ENCODE peak calls at places on chromosomes 3 and 15, in eight cellular contexts. Q is omental fat pad, Z is tibial artery, H is cardiac fibroblast, D is H1, V is RWPE1, B is HL-60, U is heart left ventricle. J is an unnamed sample.

GRCh38 chr15:72196409-72197044 is 1.1 kb downstream of the GRAMD2A start:
- DNase-seq in V (no peak), U (no peak), H (peak), Q (no peak), D (no peak), B (no peak), Z (no peak), J (no peak)

GRCh38 chr15:91919014-91919534 is 65.6 kb downstream of the SLCO3A1 start:
- DNase-seq in U (peak), B (no peak), V (no peak), Q (no peak), Z (no peak), D (no peak), H (no peak), J (no peak)

GRCh38 chr15:100707229-100707628 is 104.8 kb downstream of the ASB7 start:
- DNase-seq in Z (no peak), H (no peak), U (no peak), V (no peak), B (no peak), Q (no peak), D (no peak), J (no peak)

GRCh38 chr3:67459131-67459530 is 195.3 kb downstream of the SUCLG2 start:
- DNase-seq in B (no peak), V (no peak), Z (no peak), Q (no peak), H (no peak), D (no peak), U (no peak), J (no peak)

GRCh38 chr3:31448035-31448881 is 84.5 kb upstream of the STT3B start:
- DNase-seq in B (no peak), Z (no peak), D (peak), Q (no peak), V (no peak), H (peak), U (no peak), J (peak)

GRCh38 chr3:125289429-125289828 is 76.9 kb upstream of the SLC12A8 start:
- DNase-seq in H (no peak), V (no peak), U (no peak), D (no peak), Q (no peak), Z (no peak), B (no peak), J (no peak)

GRCh38 chr15:92797168-92798052 is 102.7 kb upstream of the CHD2 start:
- DNase-seq in D (no peak), Q (no peak), Z (no peak), H (peak), V (no peak), U (no peak), B (no peak), J (peak)

GRCh38 chr3:154122096-154122911 is 1.1 kb downstream of the ARHGEF26 start:
- DNase-seq in Z (no peak), B (no peak), V (peak), Q (no peak), U (no peak), D (no peak), H (no peak), J (no peak)

GRCh38 chr3:56884387-56884786 is 82.6 kb upstream of the ARHGEF3 start:
- DNase-seq in Z (no peak), Q (no peak), U (no peak), B (no peak), V (peak), H (peak), D (no peak), J (peak)

GRCh38 chr15:57867970-57868791 is 161.7 kb downstream of the POLR2M start:
- DNase-seq in B (no peak), V (no peak), Z (no peak), U (no peak), D (no peak), Q (no peak), H (no peak), J (no peak)

GRCh38 chr3:37741644-37742043 is 120.0 kb upstream of the CTDSPL start:
- DNase-seq in V (peak), B (no peak), D (no peak), Z (peak), H (peak), U (peak), Q (no peak), J (peak)

GRCh38 chr15:43920201-43920600 is 93.4 kb downstream of the WDR76 start:
- DNase-seq in V (no peak), H (no peak), Q (no peak), Z (no peak), U (no peak), B (no peak), D (no peak), J (no peak)

GRCh38 chr3:185283374-185283935 is 29.6 kb upstream of the EHHADH start:
- DNase-seq in H (peak), Q (no peak), B (no peak), U (no peak), V (peak), Z (no peak), D (no peak), J (peak)
- TF ChIP-seq CTCF in H (no peak), Q (no peak), B (no peak), U (no peak), V (no peak), Z (no peak), D (no peak), J (no peak)

GRCh38 chr3:50573566-50574279 is 4.4 kb downstream of the HEMK1 start:
- DNase-seq in D (no peak), V (no peak), B (no peak), H (no peak), Z (no peak), U (no peak), Q (no peak), J (no peak)
- TF ChIP-seq CTCF in D (no peak), V (no peak), B (no peak), H (no peak), Z (no peak), U (no peak), Q (no peak), J (no peak)

GRCh38 chr15:73305331-73306211 is 63.2 kb downstream of the HCN4 start:
- DNase-seq in V (peak), H (peak), B (no peak), Z (no peak), Q (no peak), D (peak), U (peak), J (peak)
- TF ChIP-seq CTCF in V (peak), H (peak), B (peak), Z (no peak), Q (no peak), D (peak), U (peak), J (peak)

GRCh38 chr15:30990036-30990435 is 1.4 kb downstream of the MTMR10 start:
- DNase-seq in V (peak), H (no peak), D (no peak), U (no peak), Q (no peak), Z (no peak), B (no peak), J (peak)
- TF ChIP-seq CTCF in V (no peak), H (no peak), D (no peak), U (no peak), Q (no peak), Z (no peak), B (no peak), J (no peak)

DNA sequence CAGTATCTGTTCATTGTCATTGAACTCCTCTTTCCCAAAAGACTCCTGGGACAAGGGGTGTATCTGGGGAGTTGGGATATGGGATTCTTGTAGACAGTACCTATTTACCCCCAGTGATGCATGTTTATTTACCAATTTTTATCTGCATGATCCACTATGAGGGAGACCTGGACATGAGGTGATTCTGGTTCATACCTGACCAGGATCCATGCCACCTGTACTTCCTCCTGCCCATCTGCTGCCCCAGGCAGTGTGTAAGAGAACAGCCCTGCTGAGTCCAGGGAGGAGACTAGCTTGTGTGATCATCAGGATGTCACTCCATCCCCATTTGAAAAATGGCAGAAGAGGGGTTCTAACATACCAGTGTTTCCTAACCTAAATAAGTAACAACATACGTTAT is 3.1 kb upstream of the TPRG1 start:
- DNase-seq in Q (no peak), D (no peak), U (no peak), V (no peak), Z (no peak), B (no peak), H (no peak), J (no peak)
- TF ChIP-seq CTCF in Q (no peak), D (no peak), U (no peak), V (no peak), Z (no peak), B (no peak), H (no peak), J (no peak)

J was measured in fibroblast of mammary gland.